ENCODE peak calls at places on chromosome 14, in nine cellular contexts. T is retina; B is HuH-7.5; K is posterior cingulate gyrus; U is heart right ventricle; Z is amniotic stem cell; A is Peyer's patch; M is left ventricle myocardium inferior; I is stimulated activated CD4-positive, alpha-beta T cell treated with anti-CD3 and anti-CD28 coated beads, Interleukin-4, amount 100 ng/mL, for 48 hours. F is an unnamed sample.
A peak's percentile ranks its signal among the peaks of the same experiment; 100 is the strongest.

GRCh38 chr14:30417121-30417520 is 141.8 kb upstream of the G2E3 start:
- DNase-seq in T (no peak), Z (no peak), A (no peak), B (no peak), M (no peak), K (no peak), I (no peak), U (no peak), F (no peak)

GRCh38 chr14:93090826-93091583 is 24.7 kb downstream of the ITPK1 start:
- DNase-seq in K (no peak), T (no peak), Z (no peak), B (no peak), A (no peak), M (peak; percentile 53), U (peak; percentile 48), I (no peak), F (no peak)

GRCh38 chr14:20606190-20606901 is 15.2 kb upstream of the RNASE12 start:
- DNase-seq in U (no peak), A (peak; percentile 85), I (no peak), T (peak; percentile 30), M (no peak), Z (peak; percentile 14), K (no peak), B (peak; percentile 76), F (peak; percentile 54)

GRCh38 chr14:89386214-89386886 is 30.7 kb downstream of the FOXN3 start:
- DNase-seq in K (no peak), I (no peak), U (no peak), A (peak; percentile 80), Z (no peak), T (no peak), M (no peak), B (no peak), F (no peak)

GRCh38 chr14:68977137-68977740 is 1.9 kb downstream of the ACTN1 start:
- DNase-seq in U (no peak), K (peak; percentile 64), T (no peak), Z (peak; percentile 98), B (peak; percentile 18), M (no peak), I (no peak), A (no peak), F (no peak)

GRCh38 chr14:30525833-30526232 is 33.1 kb upstream of the G2E3 start:
- DNase-seq in A (no peak), T (no peak), Z (no peak), U (no peak), I (no peak), M (no peak), K (no peak), B (no peak), F (no peak)

GRCh38 chr14:105064721-105065143 is 498 bp downstream of the GPR132 start:
- DNase-seq in K (peak; percentile 84), A (peak; percentile 76), I (no peak), U (no peak), Z (no peak), M (no peak), B (no peak), T (peak; percentile 67), F (peak; percentile 47)

GRCh38 chr14:97077253-97077653 is 280.1 kb downstream of the VRK1 start:
- DNase-seq in T (peak; percentile 34), I (no peak), Z (no peak), U (peak; percentile 13), A (peak; percentile 67), K (no peak), M (peak; percentile 37), B (no peak), F (peak; percentile 37)

GRCh38 chr14:103679351-103679750 is 35.9 kb downstream of the XRCC3 start:
- DNase-seq in T (no peak), I (peak; percentile 22), M (no peak), A (peak; percentile 80), U (peak; percentile 42), K (peak; percentile 72), Z (no peak), B (no peak), F (peak; percentile 51)

GRCh38 chr14:55333785-55334485 is 62.7 kb downstream of the FBXO34 start:
- DNase-seq in B (no peak), Z (no peak), K (no peak), I (no peak), A (peak; percentile 61), T (peak; percentile 24), M (no peak), U (no peak), F (no peak)

GRCh38 chr14:91228112-91229004 is 16.1 kb downstream of the GPR68 start:
- DNase-seq in A (peak; percentile 65), Z (peak; percentile 25), I (peak; percentile 75), B (no peak), T (peak; percentile 22), K (no peak), U (no peak), M (no peak), F (no peak)

GRCh38 chr14:55237999-55238680 is 33.1 kb upstream of the FBXO34 start:
- DNase-seq in A (no peak), K (no peak), B (no peak), M (no peak), T (no peak), U (no peak), Z (no peak), I (no peak), F (no peak)

GRCh38 chr14:33307691-33308369 is 369.2 kb downstream of the NPAS3 start:
- DNase-seq in A (no peak), T (peak; percentile 75), U (peak; percentile 30), Z (peak; percentile 6), B (no peak), I (no peak), M (no peak), K (no peak), F (no peak)

GRCh38 chr14:72538387-72538786 is 355.5 kb downstream of the DPF3 start:
- DNase-seq in A (no peak), Z (no peak), K (no peak), T (no peak), I (no peak), B (no peak), U (no peak), M (no peak), F (no peak)

GRCh38 chr14:79483989-79484388 is 727.3 kb downstream of the DIO2 start:
- DNase-seq in I (no peak), B (no peak), U (no peak), Z (no peak), A (no peak), M (no peak), T (no peak), K (no peak), F (no peak)

GRCh38 chr14:75885829-75886228 is 96.0 kb downstream of the TGFB3 start:
- DNase-seq in K (no peak), Z (no peak), I (no peak), T (no peak), B (no peak), U (no peak), A (no peak), M (no peak), F (no peak)

GRCh38 chr14:24789277-24789832 is 155.4 kb upstream of the GZMB start:
- DNase-seq in A (no peak), K (no peak), M (no peak), U (no peak), Z (no peak), B (no peak), T (no peak), I (no peak), F (no peak)

F was measured in transverse colon.